ENCODE peak calls at places on chromosomes 1 and 21, in four cellular contexts. S is stimulated activated CD8-positive, alpha-beta memory T cell treated with anti-CD3 and anti-CD28 coated beads, Interleukin-15, amount 100 ng/mL, for 24 hours; G is left ventricle myocardium superior; W is glutamatergic neuron. Y is an unnamed sample.
A peak's percentile ranks its signal among the peaks of the same experiment; 100 is the strongest.

GRCh38 chr1:224435318-224435763 is 744 bp upstream of the WDR26 start:
- DNase-seq in S (no peak), G (no peak), W (no peak), Y (no peak)

GRCh38 chr1:192604979-192605620 is 29.5 kb downstream of the RGS1 start:
- DNase-seq in S (no peak), G (no peak), W (no peak), Y (no peak)

GRCh38 chr1:215192306-215192705 is 109.8 kb downstream of the KCNK2 start:
- DNase-seq in S (no peak), G (no peak), W (no peak), Y (no peak)

GRCh38 chr21:35852820-35853219 is 207.5 kb downstream of the SETD4 start:
- DNase-seq in S (no peak), G (no peak), W (no peak), Y (no peak)

GRCh38 chr1:11569551-11569950 is 84.7 kb downstream of the FBXO2 start:
- DNase-seq in S (no peak), G (no peak), W (no peak), Y (no peak)

GRCh38 chr21:31446206-31446900 is 102.3 kb upstream of the TIAM1 start:
- DNase-seq in S (no peak), G (no peak), W (no peak), Y (no peak)

GRCh38 chr1:179815642-179816041 is 62.0 kb downstream of the TOR1AIP2 start:
- DNase-seq in S (no peak), G (no peak), W (no peak), Y (no peak)

GRCh38 chr1:6345009-6345408 is 48.6 kb downstream of the ACOT7 start:
- DNase-seq in S (no peak), G (no peak), W (no peak), Y (no peak)

GRCh38 chr1:168443899-168444298 is 99.9 kb downstream of the XCL2 start:
- DNase-seq in S (no peak), G (no peak), W (no peak), Y (no peak)

GRCh38 chr1:40058097-40058452 is 17.5 kb downstream of the CAP1 start:
- DNase-seq in S (no peak), G (no peak), W (no peak), Y (no peak)

GRCh38 chr1:168321945-168322344 is 41.3 kb downstream of the TBX19 start:
- DNase-seq in S (no peak), G (no peak), W (no peak), Y (no peak)

GRCh38 chr1:183610053-183610452 is 19.8 kb upstream of the NCF2 start:
- DNase-seq in S (no peak), G (no peak), W (no peak), Y (no peak)

GRCh38 chr1:26159113-26160039 is 497 bp downstream of the FAM110D start:
- DNase-seq in S (no peak), G (peak; percentile 79), W (no peak), Y (no peak)

GRCh38 chr1:65939636-65940035 is 146.9 kb downstream of the PDE4B start:
- DNase-seq in S (no peak), G (no peak), W (no peak), Y (peak; percentile 53)

GRCh38 chr1:96688737-96689136 is 32.8 kb upstream of the PTBP2 start:
- DNase-seq in S (no peak), G (no peak), W (peak; percentile 19), Y (no peak)

GRCh38 chr21:29302340-29302991 is 3.7 kb downstream of the BACH1 start:
- DNase-seq in S (no peak), G (no peak), W (no peak), Y (no peak)

GRCh38 chr1:225949041-225949440 is 8.0 kb upstream of the LEFTY2 start:
- DNase-seq in S (no peak), G (no peak), W (no peak), Y (no peak)

GRCh38 chr1:2801535-2802291 is at the start of gene TTC34:
- DNase-seq in S (no peak), G (peak; percentile 41), W (peak; percentile 55), Y (no peak)

GRCh38 chr1:61083014-61083798 is 845 bp downstream of the NFIA start:
- DNase-seq in S (no peak), G (peak; percentile 63), W (peak; percentile 39), Y (no peak)

GRCh38 chr1:44417351-44418021 is 12.4 kb downstream of the RNF220 start:
- DNase-seq in S (no peak), G (peak; percentile 71), W (peak; percentile 87), Y (no peak)

GRCh38 chr1:208203127-208203847 is 40.9 kb downstream of the PLXNA2 start:
- DNase-seq in S (no peak), G (peak; percentile 73), W (no peak), Y (no peak)

GRCh38 chr1:50368179-50369007 is 54.9 kb downstream of the DMRTA2 start:
- DNase-seq in S (no peak), G (peak; percentile 32), W (peak; percentile 69), Y (no peak)

GRCh38 chr1:61110587-61110986 is 28.2 kb downstream of the NFIA start:
- DNase-seq in S (no peak), G (no peak), W (no peak), Y (no peak)

GRCh38 chr1:201546093-201546492 is 7.2 kb downstream of the NAV1 start:
- DNase-seq in S (no peak), G (no peak), W (no peak), Y (no peak)

GRCh38 chr21:46153259-46154154 is 1.9 kb downstream of the FTCD start:
- DNase-seq in S (peak; percentile 20), G (peak; percentile 77), W (peak; percentile 85), Y (peak; percentile 35)

GRCh38 chr1:36342426-36343185 is 19.2 kb upstream of the EVA1B start:
- DNase-seq in S (no peak), G (peak; percentile 71), W (peak; percentile 41), Y (no peak)

GRCh38 chr1:15958111-15958510 is 17.8 kb downstream of the ZBTB17 start:
- DNase-seq in S (no peak), G (no peak), W (no peak), Y (no peak)

GRCh38 chr21:37587635-37588177 is 221.1 kb downstream of the DYRK1A start:
- DNase-seq in S (no peak), G (no peak), W (no peak), Y (no peak)

GRCh38 chr21:45876381-45877159 is 105.0 kb upstream of the COL6A1 start:
- DNase-seq in S (no peak), G (no peak), W (no peak), Y (no peak)

GRCh38 chr1:112625696-112626095 is 6.1 kb downstream of the CAPZA1 start:
- DNase-seq in S (no peak), G (no peak), W (no peak), Y (no peak)

GRCh38 chr1:32759997-32760623 is 57.0 kb downstream of the YARS1 start:
- DNase-seq in S (no peak), G (peak; percentile 33), W (peak; percentile 43), Y (peak; percentile 67)

GRCh38 chr1:69787151-69787550 is 219.4 kb downstream of the LRRC7 start:
- DNase-seq in S (no peak), G (no peak), W (no peak), Y (no peak)

GRCh38 chr1:23428136-23428905 is 3.8 kb upstream of the TCEA3 start:
- DNase-seq in S (no peak), G (no peak), W (no peak), Y (no peak)

GRCh38 chr1:152397474-152397873 is 16.6 kb downstream of the CRNN start:
- DNase-seq in S (no peak), G (no peak), W (no peak), Y (no peak)

GRCh38 chr21:39669485-39669884 is 56.7 kb downstream of the B3GALT5 start:
- DNase-seq in S (no peak), G (no peak), W (no peak), Y (no peak)

GRCh38 chr1:109652446-109652845 is 3.5 kb upstream of the GSTM4 start:
- DNase-seq in S (no peak), G (no peak), W (no peak), Y (no peak)

Y was measured in omental fat pad.